ENCODE peak calls at places on chromosomes 4 and X, in eight cellular contexts. J, C, K, P, Q, I, A and Z are unnamed samples.

GRCh38 chr4:107036602-107037151 is 564 bp upstream of the DKK2 start:
- DNase-seq in Q (peak), I (no peak), C (no peak), A (no peak), P (no peak), J (no peak), K (no peak), Z (no peak)

GRCh38 chrX:7462110-7462509 is 314.2 kb upstream of the PUDP start:
- DNase-seq in P (no peak), C (no peak), J (no peak), I (no peak), K (no peak), A (no peak), Q (no peak), Z (no peak)

GRCh38 chrX:46837543-46838481 is 969 bp downstream of the RP2 start:
- DNase-seq in A (no peak), C (no peak), J (peak), Q (peak), P (no peak), K (no peak), I (no peak), Z (no peak)

GRCh38 chr4:112284662-112285411 is 867 bp downstream of the TIFA start:
- DNase-seq in Q (peak), P (no peak), I (peak), K (no peak), A (no peak), C (no peak), J (peak), Z (no peak)

GRCh38 chr4:133377286-133377685 is 228.2 kb downstream of the PCDH10 start:
- DNase-seq in K (no peak), Q (no peak), C (no peak), A (no peak), P (no peak), I (no peak), J (no peak), Z (no peak)

GRCh38 chr4:185513489-185514181 is 21.7 kb downstream of the PDLIM3 start:
- DNase-seq in J (no peak), A (no peak), Q (peak), I (peak), C (no peak), P (peak), K (no peak), Z (peak)

GRCh38 chrX:125405339-125405738 is 85.7 kb downstream of the TEX13C start:
- DNase-seq in C (no peak), Q (no peak), A (no peak), P (no peak), K (no peak), I (no peak), J (no peak), Z (no peak)

GRCh38 chr4:7956306-7957112 is 16.8 kb upstream of the AFAP1 start:
- DNase-seq in K (no peak), I (no peak), J (no peak), A (no peak), Q (peak), C (no peak), P (no peak), Z (no peak)

GRCh38 chrX:107561468-107562215 is 66.7 kb upstream of the PRPS1 start:
- DNase-seq in Q (no peak), C (no peak), K (no peak), P (peak), A (no peak), J (no peak), I (no peak), Z (no peak)

GRCh38 chrX:66015152-66015827 is 24.6 kb downstream of the VSIG4 start:
- DNase-seq in Q (no peak), K (peak), P (no peak), A (no peak), I (peak), J (no peak), C (no peak), Z (peak)

GRCh38 chr4:104616401-104616820 is 121.7 kb upstream of the CXXC4 start:
- DNase-seq in Q (no peak), P (no peak), A (no peak), J (no peak), I (no peak), C (no peak), K (no peak), Z (no peak)

GRCh38 chrX:17922303-17922702 is 61.2 kb upstream of the RAI2 start:
- DNase-seq in Q (no peak), P (no peak), I (no peak), K (no peak), A (no peak), J (no peak), C (no peak), Z (no peak)

GRCh38 chr4:183321516-183321915 is 710 bp downstream of the CLDN24 start:
- DNase-seq in J (no peak), P (no peak), C (no peak), K (no peak), I (no peak), Q (no peak), A (no peak), Z (no peak)

GRCh38 chrX:107565916-107566602 is 62.3 kb upstream of the PRPS1 start:
- DNase-seq in J (peak), P (peak), C (no peak), K (peak), Q (peak), I (no peak), A (no peak), Z (no peak)

GRCh38 chr4:83561381-83561780 is 25.5 kb downstream of the GPAT3 start:
- DNase-seq in A (no peak), C (peak), Q (peak), I (no peak), K (peak), P (peak), J (peak), Z (no peak)

GRCh38 chr4:150656882-150657281 is 74.9 kb downstream of the MAB21L2 start:
- DNase-seq in C (no peak), Q (peak), K (no peak), A (no peak), J (no peak), P (no peak), I (no peak), Z (no peak)

GRCh38 chr4:119810001-119810400 is 181.4 kb upstream of the PDE5A start:
- DNase-seq in I (no peak), J (no peak), P (no peak), C (no peak), K (no peak), A (no peak), Q (no peak), Z (no peak)

GRCh38 chrX:65744965-65745364 is 77.5 kb downstream of the MSN start:
- DNase-seq in K (no peak), P (no peak), Q (no peak), I (no peak), J (no peak), A (no peak), C (no peak), Z (no peak)

GRCh38 chr4:169975837-169976796 is 50.1 kb downstream of the MFAP3L start:
- DNase-seq in K (peak), Q (no peak), J (no peak), I (no peak), C (no peak), P (no peak), A (no peak), Z (no peak)
- H3K4me3 ChIP-seq in K (no peak), Q (no peak), J (no peak), I (no peak), C (no peak), P (no peak), A (no peak), Z (no peak)

DNA sequence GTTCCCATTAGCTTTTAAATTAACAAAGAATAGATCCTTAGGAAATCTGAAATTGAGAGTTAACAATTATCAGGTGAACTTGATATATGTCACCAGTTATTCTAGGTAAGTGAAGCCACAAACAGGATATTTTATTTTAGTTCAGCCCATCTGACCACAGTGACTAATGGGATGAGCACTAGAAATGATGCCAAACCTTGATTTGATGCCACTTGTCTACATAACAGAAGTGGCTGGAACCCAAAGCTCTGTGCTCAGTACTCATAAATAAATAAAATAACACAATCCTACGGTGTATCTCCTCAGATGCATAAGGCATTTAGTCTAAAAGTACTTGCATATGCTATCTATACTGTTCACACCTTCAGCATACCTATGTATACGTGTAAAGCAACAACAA is 12.2 kb downstream of the SLITRK4 start:
- DNase-seq in I (no peak), A (no peak), K (no peak), P (no peak), Q (no peak), C (no peak), J (no peak), Z (no peak)
- H3K27ac ChIP-seq in I (no peak), A (no peak), K (no peak), P (no peak), Q (no peak), C (no peak), J (no peak), Z (no peak)

GRCh38 chrX:73213734-73214133 is 917 bp downstream of the NAP1L2 start:
- DNase-seq in A (no peak), I (no peak), C (no peak), Q (no peak), K (no peak), J (no peak), P (no peak), Z (no peak)
- H3K4me3 ChIP-seq in A (peak), I (no peak), C (peak), Q (no peak), K (peak), J (peak), P (no peak), Z (peak)

DNA sequence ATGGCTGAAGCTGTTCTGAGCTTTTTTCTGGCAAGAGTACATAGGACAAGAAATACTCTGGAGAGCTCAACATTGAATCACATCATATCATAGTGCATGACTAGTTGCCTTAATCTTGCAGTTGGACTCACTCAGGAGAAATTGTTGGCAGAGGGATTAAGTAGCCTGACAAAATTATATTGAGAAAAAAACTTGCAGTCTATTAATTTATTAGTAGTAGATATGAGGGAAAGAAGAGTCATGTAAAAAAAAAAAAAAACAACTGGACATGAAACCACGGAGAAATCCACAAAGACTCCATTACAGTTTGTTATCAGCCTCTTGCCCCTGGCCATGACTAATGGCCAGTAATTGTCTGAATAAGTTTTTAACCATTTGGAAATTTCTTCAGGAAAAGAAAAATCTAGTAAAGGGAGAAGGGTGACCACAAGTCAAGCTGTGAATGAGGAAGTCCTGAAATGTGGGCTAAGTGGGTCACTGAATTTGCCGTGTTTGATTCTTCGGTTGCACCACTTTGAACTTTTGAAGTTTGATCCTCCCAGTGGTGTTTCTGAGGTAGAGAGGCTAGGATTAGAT is 45.6 kb downstream of the FHL1 start:
- DNase-seq in C (no peak), K (no peak), A (no peak), P (no peak), I (no peak), J (no peak), Q (no peak), Z (no peak)
- H3K27ac ChIP-seq in C (peak), K (no peak), A (no peak), P (peak), I (no peak), J (no peak), Q (no peak), Z (no peak)

GRCh38 chrX:75784689-75785491 is at the start of gene MAGEE2:
- DNase-seq in I (no peak), P (no peak), A (no peak), C (no peak), J (no peak), Q (no peak), K (no peak), Z (peak)
- H3K4me3 ChIP-seq in I (no peak), P (no peak), A (peak), C (peak), J (peak), Q (no peak), K (peak), Z (peak)

GRCh38 chr4:148166132-148166531 is 276.1 kb downstream of the NR3C2 start:
- DNase-seq in I (no peak), A (no peak), J (no peak), Q (peak), K (no peak), C (no peak), P (no peak), Z (no peak)

GRCh38 chr4:148163011-148163410 is 279.2 kb downstream of the NR3C2 start:
- DNase-seq in P (no peak), A (no peak), K (no peak), I (no peak), C (no peak), J (no peak), Q (no peak), Z (no peak)

GRCh38 chr4:148164529-148164928 is 277.7 kb downstream of the NR3C2 start:
- DNase-seq in J (no peak), I (no peak), K (no peak), A (no peak), C (no peak), P (no peak), Q (no peak), Z (no peak)

GRCh38 chr4:148162554-148162953 is 279.7 kb downstream of the NR3C2 start:
- DNase-seq in A (no peak), J (no peak), P (no peak), I (no peak), Q (no peak), C (no peak), K (no peak), Z (no peak)

DNA sequence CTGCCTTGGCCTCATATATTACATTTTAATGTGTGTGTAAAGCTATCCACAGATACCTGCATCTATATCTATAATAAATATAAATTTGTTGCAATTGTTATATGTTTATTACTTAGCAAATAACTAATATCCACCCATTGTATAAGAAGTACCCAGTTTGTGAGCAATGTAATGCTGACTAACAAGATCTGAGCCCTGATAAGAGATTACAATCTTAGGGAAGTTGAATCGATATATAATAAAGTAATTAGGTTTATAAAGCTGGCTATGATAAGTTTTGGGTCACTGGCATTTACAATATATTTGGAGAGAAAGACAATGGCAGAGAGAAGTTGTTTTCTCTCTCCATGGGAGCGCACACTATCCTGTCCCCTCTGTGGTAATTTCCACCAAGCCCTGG is 280.6 kb downstream of the NR3C2 start:
- DNase-seq in C (no peak), Q (no peak), A (no peak), P (no peak), J (no peak), I (no peak), K (no peak), Z (no peak)
- H3K27ac ChIP-seq in C (no peak), Q (no peak), A (no peak), P (no peak), J (no peak), I (no peak), K (no peak), Z (no peak)

GRCh38 chrX:34503119-34503518 is 154.0 kb downstream of the TMEM47 start:
- DNase-seq in Q (peak), J (no peak), C (no peak), P (no peak), K (no peak), I (no peak), A (no peak), Z (no peak)
- H3K4me3 ChIP-seq in Q (no peak), J (no peak), C (no peak), P (no peak), K (no peak), I (no peak), A (no peak), Z (no peak)

DNA sequence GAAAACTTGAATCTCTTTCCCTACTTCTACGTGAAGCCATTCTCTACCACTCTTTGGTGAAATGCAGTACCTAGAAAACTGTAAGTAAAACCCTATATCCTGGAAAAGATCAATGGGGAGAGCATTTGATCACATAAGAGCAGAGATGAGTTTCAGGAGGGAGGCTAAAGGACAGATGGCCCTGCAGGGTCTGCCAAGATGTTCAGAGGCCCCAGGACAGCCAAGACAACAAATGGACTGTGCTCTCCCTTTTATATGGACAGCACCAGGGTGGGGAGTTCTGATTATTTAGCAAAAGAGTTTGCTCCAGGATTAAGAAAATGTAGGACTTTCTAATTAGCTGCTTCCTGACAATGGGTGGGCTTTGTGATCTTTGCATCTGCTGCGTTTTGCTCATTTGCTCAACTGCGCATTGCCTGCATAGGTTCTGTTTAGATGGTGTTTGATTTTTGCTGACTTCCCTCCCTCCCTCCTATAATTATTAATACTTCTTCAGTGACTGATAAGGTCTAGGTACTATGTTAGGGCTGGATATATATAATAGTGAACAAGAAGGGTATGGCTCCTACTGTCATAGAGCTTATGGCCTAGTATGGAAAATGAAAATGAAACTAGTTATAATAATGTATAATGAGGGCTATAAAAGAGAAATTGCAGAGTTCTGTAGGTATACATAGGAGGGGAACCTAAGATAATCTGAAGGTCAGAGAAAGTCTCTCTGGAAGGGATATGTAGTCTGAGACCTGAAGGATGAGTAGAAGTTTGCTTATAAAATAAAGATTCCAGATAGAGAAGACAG is 101.9 kb downstream of the DCK start:
- DNase-seq in A (no peak), Q (no peak), I (no peak), K (no peak), P (no peak), J (no peak), C (no peak), Z (no peak)
- H3K27ac ChIP-seq in A (no peak), Q (no peak), I (peak), K (no peak), P (no peak), J (no peak), C (no peak), Z (no peak)

GRCh38 chr4:41361831-41362646 is 105.3 kb downstream of the UCHL1 start:
- DNase-seq in P (no peak), J (no peak), I (no peak), K (no peak), C (no peak), Q (peak), A (no peak), Z (no peak)
- H3K4me3 ChIP-seq in P (no peak), J (peak), I (no peak), K (peak), C (peak), Q (peak), A (no peak), Z (no peak)

GRCh38 chr4:38774181-38774580 is 8.6 kb downstream of the TLR10 start:
- DNase-seq in P (no peak), J (no peak), I (no peak), C (no peak), A (no peak), K (no peak), Q (no peak), Z (no peak)

GRCh38 chr4:38764292-38764691 is 18.5 kb downstream of the TLR10 start:
- DNase-seq in A (no peak), J (no peak), P (no peak), Q (no peak), C (no peak), K (no peak), I (no peak), Z (no peak)

GRCh38 chr4:38769441-38770210 is 13.2 kb downstream of the TLR10 start:
- DNase-seq in P (no peak), A (no peak), I (no peak), J (no peak), C (no peak), Q (no peak), K (no peak), Z (no peak)

GRCh38 chr4:38765391-38765790 is 17.4 kb downstream of the TLR10 start:
- DNase-seq in A (no peak), I (no peak), Q (no peak), K (no peak), C (no peak), J (no peak), P (peak), Z (no peak)

GRCh38 chr4:38768968-38769394 is 13.8 kb downstream of the TLR10 start:
- DNase-seq in P (peak), I (no peak), K (peak), C (no peak), J (no peak), A (no peak), Q (no peak), Z (no peak)
- H3K27ac ChIP-seq in P (peak), I (no peak), K (no peak), C (peak), J (no peak), A (no peak), Q (no peak), Z (no peak)